ENCODE peak calls at places on chromosomes 5 and 9, in seven cellular contexts. One of them, this sample, is unnamed.

GRCh38 chr5:107670927-107671741 is at the start of gene EFNA5:
- DNase-seq in pancreas: peak; percentile 24
- DNase-seq in fibroblast of lung: peak; percentile 70
- DNase-seq in AG10803: peak; percentile 33
- DNase-seq in sigmoid colon: peak; percentile 77
- DNase-seq in A549: peak; percentile 17
- DNase-seq in cardiac fibroblast: peak; percentile 55
- DNase-seq in this sample: peak; percentile 72

GRCh38 chr9:30039712-30040111 is 2344.7 kb upstream of the ACO1 start:
- DNase-seq in sigmoid colon: no peak
- DNase-seq in cardiac fibroblast: no peak
- DNase-seq in A549: no peak
- DNase-seq in pancreas: no peak
- DNase-seq in fibroblast of lung: no peak
- DNase-seq in AG10803: no peak
- DNase-seq in this sample: no peak

GRCh38 chr5:40006260-40006659 is 581.5 kb upstream of the DAB2 start:
- DNase-seq in AG10803: no peak
- DNase-seq in cardiac fibroblast: no peak
- DNase-seq in A549: no peak
- DNase-seq in fibroblast of lung: no peak
- DNase-seq in pancreas: no peak
- DNase-seq in sigmoid colon: no peak
- DNase-seq in this sample: no peak

GRCh38 chr5:54717870-54718269 is 200.3 kb downstream of the SNX18 start:
- DNase-seq in cardiac fibroblast: no peak
- DNase-seq in AG10803: no peak
- DNase-seq in fibroblast of lung: no peak
- DNase-seq in pancreas: no peak
- DNase-seq in A549: no peak
- DNase-seq in sigmoid colon: no peak
- DNase-seq in this sample: no peak

GRCh38 chr5:87268126-87268969 is 665 bp downstream of the RASA1 start:
- DNase-seq in cardiac fibroblast: peak; percentile 67
- DNase-seq in fibroblast of lung: peak; percentile 71
- DNase-seq in sigmoid colon: peak; percentile 77
- DNase-seq in A549: peak; percentile 68
- DNase-seq in pancreas: peak; percentile 75
- DNase-seq in AG10803: peak; percentile 67
- DNase-seq in this sample: peak; percentile 73

GRCh38 chr5:174970502-174970901 is 246.1 kb downstream of the MSX2 start:
- DNase-seq in pancreas: no peak
- DNase-seq in fibroblast of lung: no peak
- DNase-seq in AG10803: no peak
- DNase-seq in sigmoid colon: no peak
- DNase-seq in A549: no peak
- DNase-seq in cardiac fibroblast: no peak
- DNase-seq in this sample: no peak

GRCh38 chr9:6171667-6172066 is 43.9 kb upstream of the IL33 start:
- DNase-seq in fibroblast of lung: no peak
- DNase-seq in cardiac fibroblast: no peak
- DNase-seq in A549: no peak
- DNase-seq in pancreas: no peak
- DNase-seq in AG10803: no peak
- DNase-seq in sigmoid colon: no peak
- DNase-seq in this sample: no peak

GRCh38 chr9:117278020-117278419 is 136.8 kb downstream of the ASTN2 start:
- DNase-seq in sigmoid colon: no peak
- DNase-seq in pancreas: no peak
- DNase-seq in AG10803: no peak
- DNase-seq in A549: no peak
- DNase-seq in fibroblast of lung: no peak
- DNase-seq in cardiac fibroblast: no peak
- DNase-seq in this sample: no peak

GRCh38 chr9:126915846-126916543 is 1.4 kb downstream of the RALGPS1 start:
- DNase-seq in sigmoid colon: no peak
- DNase-seq in fibroblast of lung: no peak
- DNase-seq in cardiac fibroblast: no peak
- DNase-seq in AG10803: no peak
- DNase-seq in pancreas: no peak
- DNase-seq in A549: no peak
- DNase-seq in this sample: no peak

DNA sequence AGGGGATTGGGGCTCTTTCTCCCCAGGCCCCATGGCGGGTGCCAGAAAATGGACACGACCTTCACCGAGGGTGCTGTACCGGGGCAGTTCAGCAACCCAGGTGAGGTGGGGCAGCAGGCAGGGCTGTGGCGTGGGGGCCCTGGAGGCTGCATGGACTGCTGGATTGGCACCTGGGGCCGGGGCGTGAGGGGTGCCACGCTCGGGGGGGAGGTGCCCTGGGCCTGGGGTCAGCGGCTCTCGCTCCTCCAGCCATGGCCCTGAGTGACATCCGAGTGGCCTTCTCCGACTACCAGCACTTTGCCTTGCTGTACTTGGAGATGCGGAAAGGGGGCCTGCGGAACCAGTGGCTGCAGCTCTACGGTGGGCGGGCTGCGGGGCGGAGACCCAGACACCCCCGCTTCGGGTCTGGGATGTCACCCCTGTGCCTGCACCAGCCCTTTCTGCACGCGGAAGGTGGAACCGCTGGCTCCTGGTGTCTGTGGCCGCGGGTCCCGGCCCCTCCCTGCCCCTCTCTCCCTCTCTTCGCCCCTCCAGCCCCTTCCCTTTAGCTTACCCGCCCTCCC is 1.8 kb downstream of the LCNL1 start:
- DNase-seq in sigmoid colon: no peak
- DNase-seq in cardiac fibroblast: no peak
- DNase-seq in pancreas: no peak
- DNase-seq in fibroblast of lung: no peak
- DNase-seq in AG10803: no peak
- DNase-seq in A549: no peak
- DNase-seq in this sample: no peak
- H3K4me3 ChIP-seq in sigmoid colon: no peak overlapping the region
- H3K4me3 ChIP-seq in cardiac fibroblast: no peak overlapping the region
- H3K4me3 ChIP-seq in pancreas: no peak overlapping the region
- H3K4me3 ChIP-seq in fibroblast of lung: no peak overlapping the region
- H3K4me3 ChIP-seq in AG10803: no peak overlapping the region
- H3K4me3 ChIP-seq in A549: no peak overlapping the region
- H3K4me3 ChIP-seq in this sample: no peak overlapping the region

DNA sequence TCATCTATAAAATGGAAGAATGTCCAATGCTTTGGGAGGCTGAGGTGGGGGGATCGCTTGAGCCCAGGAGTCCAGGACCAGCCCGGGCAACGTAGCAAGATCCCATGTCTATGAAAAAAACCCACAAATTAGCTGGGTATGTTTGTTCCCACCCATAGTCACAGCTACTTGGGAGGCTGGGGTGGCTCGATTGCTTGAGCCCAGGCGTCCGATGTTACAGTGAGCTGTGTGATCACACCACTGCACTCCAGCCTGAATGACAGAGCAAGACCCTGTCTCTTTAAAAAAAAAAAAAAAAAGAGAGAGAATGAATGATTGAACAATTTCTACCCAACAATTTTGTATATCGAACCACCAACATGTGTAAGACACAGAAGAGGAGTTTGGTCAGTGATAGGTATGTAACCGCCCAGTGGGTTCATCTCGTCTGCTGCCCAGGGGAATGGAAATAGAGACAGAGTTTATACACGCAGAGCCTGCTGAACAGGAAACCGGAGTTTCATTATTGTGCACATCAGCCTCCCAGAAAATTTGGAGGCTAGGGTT is 26.2 kb upstream of the ERGIC1 start:
- DNase-seq in A549: no peak
- DNase-seq in cardiac fibroblast: no peak
- DNase-seq in pancreas: no peak
- DNase-seq in AG10803: no peak
- DNase-seq in fibroblast of lung: no peak
- DNase-seq in sigmoid colon: no peak
- DNase-seq in this sample: no peak
- H3K4me3 ChIP-seq in A549: peak overlapping the region; percentile 29
- H3K4me3 ChIP-seq in cardiac fibroblast: no peak overlapping the region
- H3K4me3 ChIP-seq in pancreas: no peak overlapping the region
- H3K4me3 ChIP-seq in AG10803: no peak overlapping the region
- H3K4me3 ChIP-seq in fibroblast of lung: no peak overlapping the region
- H3K4me3 ChIP-seq in sigmoid colon: no peak overlapping the region
- H3K4me3 ChIP-seq in this sample: no peak overlapping the region

GRCh38 chr5:525916-526315 is 1.7 kb upstream of the SLC9A3 start:
- DNase-seq in AG10803: no peak
- DNase-seq in pancreas: no peak
- DNase-seq in cardiac fibroblast: no peak
- DNase-seq in fibroblast of lung: no peak
- DNase-seq in sigmoid colon: no peak
- DNase-seq in A549: no peak
- DNase-seq in this sample: no peak

GRCh38 chr5:522899-523657 is 1.2 kb downstream of the SLC9A3 start:
- DNase-seq in pancreas: no peak
- DNase-seq in cardiac fibroblast: no peak
- DNase-seq in AG10803: no peak
- DNase-seq in sigmoid colon: no peak
- DNase-seq in fibroblast of lung: no peak
- DNase-seq in A549: peak; percentile 35
- DNase-seq in this sample: no peak

GRCh38 chr5:523658-524441 is 399 bp downstream of the SLC9A3 start:
- DNase-seq in sigmoid colon: no peak
- DNase-seq in fibroblast of lung: no peak
- DNase-seq in cardiac fibroblast: no peak
- DNase-seq in A549: no peak
- DNase-seq in pancreas: no peak
- DNase-seq in AG10803: no peak
- DNase-seq in this sample: no peak

GRCh38 chr5:525164-525761 is 1.0 kb upstream of the SLC9A3 start:
- DNase-seq in sigmoid colon: no peak
- DNase-seq in pancreas: no peak
- DNase-seq in cardiac fibroblast: no peak
- DNase-seq in AG10803: no peak
- DNase-seq in A549: no peak
- DNase-seq in fibroblast of lung: no peak
- DNase-seq in this sample: no peak

GRCh38 chr5:524442-525163 is at the start of gene SLC9A3:
- DNase-seq in fibroblast of lung: no peak
- DNase-seq in A549: no peak
- DNase-seq in sigmoid colon: no peak
- DNase-seq in cardiac fibroblast: no peak
- DNase-seq in pancreas: no peak
- DNase-seq in AG10803: no peak
- DNase-seq in this sample: no peak
- H3K4me3 ChIP-seq in fibroblast of lung: no peak within 1 kb of the TSS
- H3K4me3 ChIP-seq in A549: peak within 1 kb of the TSS; percentile 44
- H3K4me3 ChIP-seq in sigmoid colon: peak within 1 kb of the TSS; percentile 25
- H3K4me3 ChIP-seq in cardiac fibroblast: no peak within 1 kb of the TSS
- H3K4me3 ChIP-seq in pancreas: no peak within 1 kb of the TSS
- H3K4me3 ChIP-seq in AG10803: no peak within 1 kb of the TSS
- H3K4me3 ChIP-seq in this sample: no peak within 1 kb of the TSS

DNA sequence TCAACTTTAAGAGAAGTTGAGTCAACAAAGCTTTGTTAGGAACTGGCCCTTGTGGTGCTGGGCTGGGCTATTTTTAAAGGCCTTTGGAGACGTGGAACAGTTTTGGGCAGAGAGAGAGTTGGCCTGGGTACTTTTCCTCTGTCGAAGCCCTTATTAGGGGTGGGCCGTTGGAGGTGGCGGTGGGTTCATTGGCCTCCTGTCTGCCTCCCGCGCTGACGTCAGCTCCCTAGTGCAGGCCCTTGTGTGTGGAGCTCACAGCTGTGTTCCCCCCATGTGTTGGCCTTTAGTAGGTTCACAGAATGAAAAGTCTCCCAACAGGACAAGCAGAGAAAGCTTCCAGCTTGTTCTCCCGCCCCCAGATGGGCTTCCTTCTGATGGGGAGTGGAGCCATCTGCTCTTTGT is 2.7 kb downstream of the NCS1 start:
- DNase-seq in cardiac fibroblast: no peak
- DNase-seq in AG10803: no peak
- DNase-seq in sigmoid colon: peak; percentile 95
- DNase-seq in A549: no peak
- DNase-seq in fibroblast of lung: no peak
- DNase-seq in pancreas: no peak
- DNase-seq in this sample: no peak
- H3K4me3 ChIP-seq in cardiac fibroblast: no peak overlapping the region
- H3K4me3 ChIP-seq in AG10803: no peak overlapping the region
- H3K4me3 ChIP-seq in sigmoid colon: no peak overlapping the region
- H3K4me3 ChIP-seq in A549: no peak overlapping the region
- H3K4me3 ChIP-seq in fibroblast of lung: no peak overlapping the region
- H3K4me3 ChIP-seq in pancreas: no peak overlapping the region
- H3K4me3 ChIP-seq in this sample: no peak overlapping the region